ENCODE peak calls at places on chromosomes 3 and 15, in ten cellular contexts. Q is hepatocyte; N is AG04449; L is DND-41; H is esophagus squamous epithelium; S is CD8-positive, alpha-beta T cell; Y is testis; O is endothelial cell; F is PC-3; K is A549. Z is an unnamed sample.

GRCh38 chr3:129867506-129868124 is 25.9 kb downstream of the TMCC1 start:
- DNase-seq in L (no peak), F (no peak), Y (no peak), K (no peak), Q (no peak), H (no peak), O (no peak), S (no peak), N (no peak), Z (no peak)

GRCh38 chr3:38138347-38139190 is at the start of gene MYD88:
- DNase-seq in L (peak), Q (peak), N (no peak), O (peak), K (peak), F (peak), S (peak), Y (peak), H (peak), Z (peak)

GRCh38 chr3:169822540-169822939 is 9.8 kb upstream of the LRRC34 start:
- DNase-seq in N (no peak), K (no peak), L (no peak), Y (no peak), H (no peak), Q (no peak), O (no peak), S (no peak), F (no peak), Z (no peak)

GRCh38 chr3:32522682-32523081 is 20.0 kb upstream of the CMTM6 start:
- DNase-seq in Y (no peak), O (no peak), N (no peak), S (no peak), K (no peak), Q (peak), F (no peak), H (no peak), L (no peak), Z (no peak)

GRCh38 chr3:182921665-182922355 is 58.5 kb downstream of the DCUN1D1 start:
- DNase-seq in K (no peak), S (no peak), O (no peak), Q (no peak), H (no peak), N (no peak), Y (no peak), F (no peak), L (no peak), Z (no peak)

GRCh38 chr3:177934001-177934891 is 602.0 kb upstream of the KCNMB2 start:
- DNase-seq in K (peak), H (no peak), L (no peak), S (no peak), F (peak), N (peak), Q (peak), O (no peak), Y (peak), Z (peak)

GRCh38 chr15:64004582-64004981 is 41.7 kb downstream of the DAPK2 start:
- DNase-seq in Y (no peak), N (no peak), O (no peak), F (peak), K (peak), H (no peak), L (no peak), Q (peak), S (no peak), Z (no peak)

GRCh38 chr15:40328711-40329240 is 5.3 kb downstream of the INAFM2 start:
- DNase-seq in N (no peak), Y (no peak), F (no peak), O (no peak), L (no peak), Q (no peak), S (no peak), K (no peak), H (no peak), Z (no peak)

GRCh38 chr15:63939531-63940130 is 105.9 kb upstream of the HERC1 start:
- DNase-seq in H (no peak), N (no peak), L (no peak), Y (peak), F (no peak), K (no peak), O (peak), S (no peak), Q (no peak), Z (no peak)

GRCh38 chr3:103847081-103848062 is 1412.6 kb downstream of the ZPLD1 start:
- DNase-seq in Y (no peak), O (no peak), K (no peak), S (no peak), H (no peak), F (no peak), Q (no peak), L (no peak), N (no peak), Z (no peak)

GRCh38 chr3:105649469-105649868 is 219.3 kb downstream of the CBLB start:
- DNase-seq in O (no peak), K (no peak), L (no peak), Y (no peak), Q (no peak), F (no peak), N (no peak), H (no peak), S (no peak), Z (no peak)

GRCh38 chr3:39541917-39542329 is 74.4 kb downstream of the MOBP start:
- DNase-seq in K (peak), F (peak), S (no peak), Q (peak), N (no peak), O (no peak), H (no peak), Y (no peak), L (no peak), Z (no peak)

DNA sequence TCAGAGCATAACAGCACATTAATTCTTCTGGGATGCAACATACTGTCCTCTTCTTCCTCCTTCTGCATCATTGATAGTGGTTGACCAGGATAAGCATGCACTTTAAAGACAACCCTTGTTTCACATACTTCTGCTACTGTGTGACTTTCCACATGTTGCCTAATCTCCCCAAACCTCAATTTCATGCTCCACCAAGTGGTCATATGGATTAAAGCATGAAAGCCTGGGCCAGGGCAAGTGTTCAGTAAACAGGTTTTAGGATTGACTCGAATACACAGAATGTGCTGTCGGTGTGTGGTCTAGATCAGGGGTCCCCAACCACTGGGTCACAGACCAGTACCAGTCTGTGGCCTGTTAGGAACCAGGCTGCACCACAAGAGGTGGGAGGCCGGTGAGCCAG is 22.5 kb upstream of the BFSP2 start:
- DNase-seq in Q (peak), H (no peak), F (peak), S (no peak), O (peak), L (no peak), Y (peak), K (peak), N (peak), Z (no peak)
- TF ChIP-seq CTCF in Q (peak), H (peak), F (peak), S (no peak), O (no peak), L (peak), Y (peak), K (peak), N (peak), Z (peak)

GRCh38 chr3:146653978-146654377 is 48.8 kb upstream of the PLSCR5 start:
- DNase-seq in L (no peak), S (no peak), F (peak), O (no peak), N (no peak), H (no peak), Y (no peak), K (no peak), Q (no peak), Z (no peak)
- TF ChIP-seq CTCF in L (no peak), S (no peak), F (no peak), O (no peak), N (no peak), H (no peak), Y (no peak), K (no peak), Q (no peak), Z (no peak)

DNA sequence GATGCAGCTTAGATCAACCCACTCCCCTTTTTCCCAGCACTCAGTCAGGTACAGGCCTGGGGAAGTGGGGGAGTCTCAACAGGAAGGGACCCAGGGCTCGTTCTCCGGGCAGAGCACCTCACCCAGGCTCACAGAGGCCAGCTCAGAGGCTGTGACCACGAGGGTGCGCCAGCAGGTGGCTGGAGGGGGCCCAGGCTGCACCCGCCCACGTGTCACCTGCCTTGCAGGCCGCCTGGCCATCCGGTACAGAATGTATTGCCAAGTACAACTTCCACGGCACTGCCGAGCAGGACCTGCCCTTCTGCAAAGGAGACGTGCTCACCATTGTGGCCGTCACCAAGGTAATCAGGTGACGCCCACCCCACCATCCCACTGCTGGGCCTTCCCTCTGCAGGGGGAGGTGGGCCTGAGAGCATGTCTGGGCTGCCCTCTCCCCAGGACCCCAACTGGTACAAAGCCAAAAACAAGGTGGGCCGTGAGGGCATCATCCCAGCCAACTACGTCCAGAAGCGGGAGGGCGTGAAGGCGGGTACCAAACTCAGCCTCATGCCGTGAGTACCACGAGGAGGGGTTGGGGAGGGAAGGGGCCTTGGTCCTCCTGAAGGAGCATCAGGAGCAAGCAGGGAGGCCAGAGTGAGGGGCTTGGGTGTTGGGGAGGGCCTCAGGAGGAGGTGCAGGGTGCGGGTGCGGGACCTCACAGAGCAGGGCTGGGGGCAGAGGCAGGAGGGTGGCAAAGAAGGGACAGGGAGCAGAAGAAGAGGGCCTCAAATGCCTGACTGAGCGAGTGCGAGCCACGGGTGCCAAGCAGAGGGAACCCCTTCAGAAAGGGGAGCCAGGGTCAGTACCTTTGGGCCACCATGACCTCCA is 14.0 kb upstream of the LMAN1L start:
- DNase-seq in Q (no peak), S (no peak), O (no peak), K (no peak), Y (no peak), L (no peak), F (no peak), H (no peak), N (no peak), Z (no peak)
- TF ChIP-seq CTCF in Q (no peak), S (no peak), O (no peak), K (no peak), Y (no peak), L (no peak), F (no peak), H (no peak), N (no peak), Z (no peak)

GRCh38 chr15:25268166-25268565 is 170.7 kb downstream of the UBE3A start:
- DNase-seq in N (no peak), H (no peak), O (no peak), K (peak), S (no peak), F (peak), Y (no peak), Q (no peak), L (no peak), Z (no peak)
- TF ChIP-seq CTCF in N (no peak), H (no peak), O (no peak), K (no peak), S (no peak), F (peak), Y (peak), Q (no peak), L (peak), Z (no peak)